ENCODE peak calls at places on chromosome 1, in eight cellular contexts. N is activated T-cell treated with anti-CD3 and anti-CD28 coated beads, Interleukin-2, amount 50 U/mL, for 72 hours; X is HS-5; J is GM10248; H is endodermal cell; Q is NCI-H510A; U is choroid plexus epithelial cell; P is esophagus muscularis mucosa. C is an unnamed sample.

GRCh38 chr1:205229399-205229861 is 1.7 kb downstream of the TMCC2 start:
- DNase-seq in N (peak), X (no peak), J (peak), H (peak), Q (peak), U (peak), P (no peak), C (peak)

GRCh38 chr1:228463559-228464455 is 23.4 kb upstream of the RNF187 start:
- DNase-seq in N (peak), X (no peak), J (peak), H (peak), Q (peak), U (no peak), P (no peak), C (no peak)

GRCh38 chr1:187010571-187011309 is 182.0 kb downstream of the PLA2G4A start:
- DNase-seq in N (no peak), X (no peak), J (no peak), H (no peak), Q (no peak), U (no peak), P (no peak), C (no peak)

GRCh38 chr1:108559215-108560142 is at the start of gene EEIG2:
- DNase-seq in N (peak), X (peak), J (peak), H (peak), Q (peak), U (peak), P (peak), C (peak)

GRCh38 chr1:109805486-109806180 is 41.9 kb upstream of the EPS8L3 start:
- DNase-seq in N (no peak), X (no peak), J (no peak), H (peak), Q (peak), U (peak), P (no peak), C (no peak)

GRCh38 chr1:26743426-26744059 is 44.2 kb upstream of the PIGV start:
- DNase-seq in N (no peak), X (no peak), J (no peak), H (no peak), Q (no peak), U (no peak), P (no peak), C (peak)

GRCh38 chr1:208475951-208476824 is 232.0 kb upstream of the PLXNA2 start:
- DNase-seq in N (no peak), X (no peak), J (no peak), H (peak), Q (no peak), U (peak), P (no peak), C (no peak)

GRCh38 chr1:35808376-35809155 is 750 bp downstream of the AGO4 start:
- DNase-seq in N (peak), X (no peak), J (peak), H (peak), Q (peak), U (peak), P (no peak), C (peak)

GRCh38 chr1:66490817-66491216 is 43.1 kb upstream of the SGIP1 start:
- DNase-seq in N (no peak), X (no peak), J (no peak), H (no peak), Q (no peak), U (peak), P (no peak), C (peak)

GRCh38 chr1:1434131-1434811 is 1.2 kb upstream of the VWA1 start:
- DNase-seq in N (no peak), X (no peak), J (no peak), H (peak), Q (peak), U (peak), P (no peak), C (no peak)